ENCODE peak calls at places on chromosomes 6 and 20, in five cellular contexts. X is pancreas, L is A673, K is small intestine, W is aorta. G is an unnamed sample.
A peak's percentile ranks its signal among the peaks of the same experiment; 100 is the strongest.

GRCh38 chr20:63505723-63506122 is 6.8 kb upstream of the EEF1A2 start:
- DNase-seq in K (no peak), X (no peak), W (no peak), L (no peak), G (no peak)

GRCh38 chr6:144215402-144215931 is 65.2 kb downstream of the STX11 start:
- DNase-seq in K (peak; percentile 38), W (peak; percentile 64), X (peak; percentile 31), L (peak; percentile 22), G (peak; percentile 22)

GRCh38 chr20:56833427-56833826 is 204.3 kb downstream of the TFAP2C start:
- DNase-seq in K (no peak), W (no peak), X (no peak), L (no peak), G (no peak)

GRCh38 chr6:168111911-168112310 is 32.9 kb upstream of the FRMD1 start:
- DNase-seq in L (no peak), K (no peak), X (no peak), W (no peak), G (no peak)

GRCh38 chr6:130288065-130288464 is 65.3 kb upstream of the SAMD3 start:
- DNase-seq in L (no peak), W (no peak), K (no peak), X (no peak), G (no peak)

GRCh38 chr6:131960371-131961133 is 9.4 kb upstream of the CCN2 start:
- DNase-seq in W (no peak), K (no peak), L (no peak), X (no peak), G (no peak)

GRCh38 chr6:157613011-157613522 is 210.0 kb upstream of the SNX9 start:
- DNase-seq in L (no peak), K (peak; percentile 45), X (no peak), W (no peak), G (peak; percentile 25)

GRCh38 chr6:71224011-71224410 is 64.6 kb upstream of the OGFRL1 start:
- DNase-seq in K (no peak), W (no peak), X (no peak), L (no peak), G (no peak)

GRCh38 chr6:116563830-116564229 is 7.5 kb upstream of the RWDD1 start:
- DNase-seq in X (no peak), W (no peak), K (no peak), L (no peak), G (no peak)

GRCh38 chr6:8939615-8940014 is 504.3 kb upstream of the SLC35B3 start:
- DNase-seq in L (no peak), W (no peak), X (no peak), K (no peak), G (no peak)

GRCh38 chr6:109686566-109686965 is 4.4 kb downstream of the AK9 start:
- DNase-seq in L (no peak), X (no peak), W (no peak), K (no peak), G (no peak)

GRCh38 chr20:47432251-47433210 is 69.2 kb upstream of the NCOA3 start:
- DNase-seq in W (no peak), K (no peak), L (no peak), X (no peak), G (no peak)

GRCh38 chr6:78910611-78911134 is 43.3 kb downstream of the IRAK1BP1 start:
- DNase-seq in X (no peak), W (peak; percentile 52), L (no peak), K (peak; percentile 55), G (peak; percentile 5)

GRCh38 chr20:40192529-40192928 is 496.5 kb downstream of the MAFB start:
- DNase-seq in X (no peak), K (no peak), W (no peak), L (no peak), G (no peak)

GRCh38 chr6:42696526-42697267 is 25.7 kb downstream of the PRPH2 start:
- DNase-seq in K (no peak), X (no peak), L (no peak), W (no peak), G (no peak)

GRCh38 chr6:84771732-84772131 is 7.3 kb upstream of the TBX18 start:
- DNase-seq in K (no peak), W (no peak), X (no peak), L (no peak), G (no peak)

GRCh38 chr20:11094196-11094595 is 420.4 kb upstream of the JAG1 start:
- DNase-seq in W (no peak), L (no peak), X (no peak), K (no peak), G (no peak)

GRCh38 chr6:135826225-135826804 is 25.2 kb upstream of the PDE7B start:
- DNase-seq in X (no peak), L (no peak), W (no peak), K (no peak), G (no peak)

GRCh38 chr6:26234421-26235239 is 130.4 kb upstream of the BTN3A2 start:
- DNase-seq in W (peak; percentile 66), L (peak; percentile 93), X (peak; percentile 30), K (peak; percentile 94), G (no peak)

GRCh38 chr20:23414526-23415188 is 6.6 kb downstream of the NAPB start:
- DNase-seq in W (no peak), X (no peak), K (no peak), L (no peak), G (no peak)

GRCh38 chr6:26017567-26017966 is 55.0 kb downstream of the TRIM38 start:
- DNase-seq in X (peak; percentile 35), W (peak; percentile 90), K (peak; percentile 5), L (peak; percentile 88), G (peak; percentile 18)

GRCh38 chr6:142297996-142298753 is 3.6 kb upstream of the ADGRG6 start:
- DNase-seq in K (no peak), W (no peak), X (no peak), L (peak; percentile 2), G (no peak)

GRCh38 chr20:32966881-32967781 is 37.1 kb downstream of the SUN5 start:
- DNase-seq in X (no peak), W (no peak), L (no peak), K (peak; percentile 53), G (no peak)

GRCh38 chr6:41712651-41713103 is 22.7 kb downstream of the TFEB start:
- DNase-seq in L (no peak), K (no peak), W (peak; percentile 87), X (peak; percentile 82), G (peak; percentile 93)

GRCh38 chr20:4766631-4767030 is 44.9 kb downstream of the PRND start:
- DNase-seq in X (no peak), L (no peak), K (no peak), W (peak; percentile 65), G (no peak)

GRCh38 chr6:170128811-170129681 is 161.8 kb downstream of the DLL1 start:
- DNase-seq in L (no peak), K (no peak), W (peak; percentile 37), X (no peak), G (no peak)

GRCh38 chr6:137589067-137589848 is 95.1 kb upstream of the OLIG3 start:
- DNase-seq in X (no peak), K (peak; percentile 42), W (no peak), L (peak; percentile 76), G (no peak)
- H3K27ac ChIP-seq in X (no peak overlapping the region), K (no peak overlapping the region), W (no peak overlapping the region), L (no peak overlapping the region), G (no peak overlapping the region)

GRCh38 chr6:37021356-37022129 is 16.1 kb downstream of the FGD2 start:
- DNase-seq in W (no peak), X (no peak), L (peak; percentile 43), K (peak; percentile 43), G (no peak)
- H3K27ac ChIP-seq in W (no peak overlapping the region), X (no peak overlapping the region), L (no peak overlapping the region), K (no peak overlapping the region), G (no peak overlapping the region)

DNA sequence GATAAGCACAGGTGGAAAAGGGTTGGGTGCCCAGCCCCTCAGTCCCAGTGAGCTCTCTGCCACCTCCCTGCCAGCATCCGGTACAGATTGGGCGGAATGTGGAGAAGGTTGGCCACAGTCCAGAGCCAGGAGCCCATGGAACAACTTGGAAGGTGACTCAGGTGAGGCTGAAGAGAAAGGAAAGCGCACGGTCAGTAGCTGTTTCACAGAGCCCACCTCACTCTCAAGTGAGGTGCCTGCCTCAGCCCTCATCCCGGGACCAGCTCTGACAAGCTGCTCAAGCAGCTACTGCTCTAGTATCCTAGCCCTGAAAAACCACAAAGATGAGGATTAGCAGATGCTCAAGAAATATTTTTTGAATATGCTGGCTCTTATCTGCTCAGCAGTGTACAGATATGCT is 1.1 kb upstream of the MMP24OS start:
- DNase-seq in K (no peak), L (no peak), X (no peak), W (no peak), G (no peak)
- H3K27ac ChIP-seq in K (peak overlapping the region; percentile 2), L (no peak overlapping the region), X (no peak overlapping the region), W (peak overlapping the region; percentile 11), G (no peak overlapping the region)

GRCh38 chr6:7504041-7504440 is 37.4 kb upstream of the DSP start:
- DNase-seq in L (no peak), X (no peak), K (no peak), W (no peak), G (no peak)
- H3K27ac ChIP-seq in L (no peak overlapping the region), X (no peak overlapping the region), K (no peak overlapping the region), W (no peak overlapping the region), G (no peak overlapping the region)

GRCh38 chr6:3741477-3741871 is 10.0 kb downstream of the PXDC1 start:
- DNase-seq in W (peak; percentile 42), X (no peak), L (no peak), K (no peak), G (no peak)
- H3K27ac ChIP-seq in W (peak overlapping the region; percentile 14), X (no peak overlapping the region), L (no peak overlapping the region), K (no peak overlapping the region), G (no peak overlapping the region)

G was measured in caudate nucleus.